ENCODE peak calls at places on chromosome 6, in nine cellular contexts. K, H, Y, M, B, I, R, A and E are unnamed samples. For H3K4me1, the result is how much of the 10 kb centered on the place peaks cover.

GRCh38 chr6:133854167-133854632 is 34.7 kb upstream of the TCF21 start:
- DNase-seq in K (no peak), H (no peak), Y (no peak), M (no peak), B (peak), I (no peak), R (no peak), A (no peak), E (no peak)

GRCh38 chr6:56573624-56574023 is 69.1 kb downstream of the DST start:
- DNase-seq in K (no peak), H (no peak), Y (no peak), M (no peak), B (no peak), I (peak), R (no peak), A (no peak), E (no peak)

GRCh38 chr6:1094306-1094705 is 217.6 kb upstream of the FOXQ1 start:
- DNase-seq in K (no peak), H (no peak), Y (no peak), M (no peak), B (no peak), I (peak), R (no peak), A (no peak), E (no peak)

GRCh38 chr6:161369339-161369738 is 95.5 kb upstream of the AGPAT4 start:
- DNase-seq in K (peak), H (no peak), Y (no peak), M (no peak), B (peak), I (peak), R (no peak), A (peak), E (peak)

GRCh38 chr6:158770948-158771347 is 48.2 kb downstream of the EZR start:
- DNase-seq in K (peak), H (no peak), Y (no peak), M (no peak), B (no peak), I (no peak), R (no peak), A (no peak), E (no peak)

GRCh38 chr6:44020148-44020547 is 107.1 kb downstream of the MRPL14 start:
- DNase-seq in K (no peak), H (no peak), Y (peak), M (no peak), B (no peak), I (peak), R (no peak), A (no peak), E (peak)

GRCh38 chr6:157070403-157071107 is 252.8 kb downstream of the TMEM242 start:
- DNase-seq in K (no peak), H (no peak), Y (no peak), M (peak), B (no peak), I (no peak), R (no peak), A (no peak), E (no peak)

GRCh38 chr6:54710430-54710829 is 136.1 kb upstream of the FAM83B start:
- DNase-seq in K (no peak), H (no peak), Y (no peak), M (no peak), B (no peak), I (no peak), R (no peak), A (no peak), E (no peak)

GRCh38 chr6:69164564-69165252 is 529.6 kb downstream of the ADGRB3 start:
- DNase-seq in K (no peak), H (no peak), Y (no peak), M (peak), B (peak), I (peak), R (no peak), A (no peak), E (no peak)

GRCh38 chr6:31791324-31792089 is 4.0 kb downstream of the VARS1 start:
- DNase-seq in K (peak), H (peak), Y (peak), M (peak), B (peak), I (peak), R (no peak), A (no peak), E (no peak)

GRCh38 chr6:137494281-137494966 is at the start of gene OLIG3:
- DNase-seq in K (no peak), H (no peak), Y (no peak), M (no peak), B (peak), I (no peak), R (no peak), A (no peak), E (no peak)

GRCh38 chr6:167651251-167652041 is 175.3 kb upstream of the AFDN start:
- DNase-seq in K (no peak), H (no peak), Y (no peak), M (no peak), B (no peak), I (no peak), R (no peak), A (no peak), E (no peak)

GRCh38 chr6:158467923-158468322 is 92.0 kb upstream of the TMEM181 start:
- DNase-seq in K (no peak), H (peak), Y (no peak), M (no peak), B (peak), I (no peak), R (no peak), A (no peak), E (no peak)

GRCh38 chr6:44269921-44270525 is at the start of gene TMEM151B:
- DNase-seq in K (no peak), H (no peak), Y (no peak), M (peak), B (peak), I (no peak), R (no peak), A (no peak), E (no peak)

GRCh38 chr6:128400875-128401274 is 119.5 kb downstream of the PTPRK start:
- DNase-seq in K (no peak), H (no peak), Y (no peak), M (no peak), B (no peak), I (no peak), R (no peak), A (no peak), E (no peak)

GRCh38 chr6:156685823-156686428 is 91.3 kb upstream of the ARID1B start:
- DNase-seq in K (no peak), H (no peak), Y (no peak), M (no peak), B (peak), I (no peak), R (no peak), A (no peak), E (no peak)

GRCh38 chr6:138105446-138105845 is 1.8 kb downstream of the PERP start:
- DNase-seq in K (no peak), H (no peak), Y (no peak), M (no peak), B (peak), I (no peak), R (no peak), A (no peak), E (peak)

GRCh38 chr6:166855416-166855815 is 100.9 kb downstream of the RNASET2 start:
- DNase-seq in K (no peak), H (no peak), Y (no peak), M (no peak), B (no peak), I (no peak), R (no peak), A (no peak), E (no peak)

GRCh38 chr6:51972659-51973058 is 114.8 kb downstream of the PKHD1 start:
- DNase-seq in K (no peak), H (no peak), Y (no peak), M (no peak), B (no peak), I (no peak), R (no peak), A (no peak), E (no peak)

GRCh38 chr6:128724738-128725137 is 158.2 kb upstream of the LAMA2 start:
- DNase-seq in K (no peak), H (no peak), Y (no peak), M (no peak), B (no peak), I (no peak), R (no peak), A (no peak), E (no peak)

GRCh38 chr6:46925563-46926253 is 4.0 kb upstream of the ADGRF5 start:
- DNase-seq in K (no peak), H (peak), Y (peak), M (no peak), B (no peak), I (peak), R (peak), A (peak), E (no peak)

GRCh38 chr6:165446331-165446730 is 136.9 kb upstream of the C6orf118 start:
- DNase-seq in K (no peak), H (no peak), Y (no peak), M (no peak), B (no peak), I (no peak), R (no peak), A (no peak), E (no peak)

GRCh38 chr6:130675072-130675471 is 152.1 kb upstream of the SMLR1 start:
- DNase-seq in K (no peak), H (peak), Y (no peak), M (no peak), B (no peak), I (peak), R (no peak), A (no peak), E (no peak)

GRCh38 chr6:152232494-152233151 is 404.5 kb downstream of the SYNE1 start:
- DNase-seq in K (no peak), H (no peak), Y (no peak), M (no peak), B (no peak), I (peak), R (no peak), A (no peak), E (no peak)

GRCh38 chr6:163335671-163336545 is 78.6 kb upstream of the QKI start:
- DNase-seq in K (no peak), H (no peak), Y (peak), M (no peak), B (peak), I (peak), R (peak), A (peak), E (no peak)

GRCh38 chr6:56140090-56140489 is 107.3 kb downstream of the COL21A1 start:
- DNase-seq in K (no peak), H (no peak), Y (no peak), M (no peak), B (no peak), I (no peak), R (no peak), A (no peak), E (no peak)

GRCh38 chr6:34455831-34456230 is 10.0 kb upstream of the PACSIN1 start:
- DNase-seq in K (no peak), H (no peak), Y (no peak), M (no peak), B (no peak), I (no peak), R (no peak), A (no peak), E (no peak)

GRCh38 chr6:152696543-152696942 is 1.2 kb upstream of the MYCT1 start:
- DNase-seq in K (no peak), H (no peak), Y (no peak), M (no peak), B (no peak), I (peak), R (no peak), A (no peak), E (no peak)

GRCh38 chr6:140043762-140044378 is 669.4 kb upstream of the CITED2 start:
- DNase-seq in K (no peak), H (no peak), Y (no peak), M (no peak), B (no peak), I (peak), R (no peak), A (no peak), E (no peak)

DNA sequence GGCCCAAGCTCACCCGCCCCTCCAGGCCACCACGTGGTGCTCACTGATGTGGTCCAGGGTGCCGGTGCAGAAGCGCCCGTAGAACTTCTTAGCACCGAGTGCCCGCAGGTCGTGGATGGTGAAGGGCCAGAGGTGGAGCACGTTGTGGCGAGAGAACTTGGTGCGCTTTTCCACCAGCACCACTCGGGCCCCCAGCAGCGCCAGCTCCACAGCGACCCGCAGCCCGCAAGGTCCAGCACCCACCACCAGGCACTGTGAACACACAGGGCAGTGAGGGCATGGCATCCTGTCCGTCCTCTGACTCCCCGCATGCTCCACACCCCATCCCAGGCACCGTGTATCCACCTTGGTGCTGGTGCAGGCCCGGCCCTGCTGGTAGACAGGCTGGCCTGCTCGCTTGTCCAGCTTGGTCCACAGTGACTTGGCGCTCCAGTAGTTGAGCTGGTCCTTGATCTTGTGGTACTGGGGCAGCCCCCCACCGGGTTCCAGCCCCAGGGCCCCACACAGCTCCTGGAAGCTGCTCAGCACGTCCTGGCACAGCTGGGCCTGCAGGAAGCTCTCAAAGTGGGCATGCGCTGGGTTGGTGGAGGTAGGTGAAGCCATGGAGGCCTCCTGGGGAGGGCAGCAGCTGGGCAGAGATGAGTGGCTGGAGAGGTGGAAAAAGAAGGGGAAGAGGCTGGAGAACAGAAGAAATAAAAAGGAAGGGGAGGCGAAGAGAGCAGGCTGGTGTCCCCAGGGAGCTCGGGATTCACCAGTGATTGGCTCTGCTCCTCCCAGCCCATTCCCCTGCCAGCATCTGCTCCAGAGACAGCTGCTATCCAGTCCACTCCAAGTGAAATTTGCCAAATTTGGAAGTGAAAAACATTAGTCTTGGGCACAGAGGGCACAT is 1.7 kb downstream of the MICAL1 start:
- DNase-seq in K (no peak), H (no peak), Y (peak), M (no peak), B (no peak), I (peak), R (no peak), A (no peak), E (no peak)
- H3K4me1 ChIP-seq in K (under half), H (half or more), Y (under half), M (under half), B (under half), I (under half), R (under half), A (under half), E (under half)

GRCh38 chr6:149328083-149328482 is 10.6 kb downstream of the TAB2 start:
- DNase-seq in K (no peak), H (no peak), Y (no peak), M (no peak), B (no peak), I (no peak), R (no peak), A (no peak), E (no peak)

GRCh38 chr6:149329529-149329928 is 12.0 kb downstream of the TAB2 start:
- DNase-seq in K (no peak), H (no peak), Y (no peak), M (no peak), B (no peak), I (no peak), R (no peak), A (no peak), E (no peak)

GRCh38 chr6:149331043-149331807 is 13.7 kb downstream of the TAB2 start:
- DNase-seq in K (no peak), H (no peak), Y (no peak), M (no peak), B (no peak), I (peak), R (no peak), A (no peak), E (no peak)

GRCh38 chr6:149331871-149332270 is 14.4 kb downstream of the TAB2 start:
- DNase-seq in K (no peak), H (no peak), Y (no peak), M (no peak), B (no peak), I (no peak), R (no peak), A (no peak), E (no peak)

DNA sequence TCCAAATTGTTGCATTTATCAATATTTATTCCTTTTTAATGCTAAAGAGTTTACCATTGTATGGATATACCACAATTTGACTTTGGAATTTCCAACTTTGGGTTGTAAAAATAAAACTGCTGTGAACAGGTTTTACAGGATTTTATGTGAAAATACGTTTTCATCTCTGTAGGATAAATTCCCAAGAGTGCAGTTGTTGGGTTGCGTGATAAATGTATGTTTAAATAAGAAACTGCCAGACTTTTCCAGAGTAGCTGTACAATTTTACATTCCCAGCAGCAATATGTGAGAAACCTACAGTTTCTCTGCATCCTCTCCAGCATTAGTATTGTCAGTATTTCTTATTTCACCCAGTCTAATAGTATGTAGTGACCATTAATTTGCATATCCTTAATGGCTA is 12.6 kb downstream of the TAB2 start:
- DNase-seq in K (no peak), H (no peak), Y (no peak), M (no peak), B (no peak), I (no peak), R (no peak), A (no peak), E (no peak)
- H3K4me1 ChIP-seq in K (under half), H (half or more), Y (under half), M (under half), B (half or more), I (under half), R (under half), A (under half), E (half or more)

GRCh38 chr6:125743604-125744003 is 5.8 kb upstream of the HEY2 start:
- DNase-seq in K (no peak), H (no peak), Y (no peak), M (no peak), B (no peak), I (no peak), R (no peak), A (no peak), E (no peak)

GRCh38 chr6:125746731-125747588 is 2.5 kb upstream of the HEY2 start:
- DNase-seq in K (peak), H (peak), Y (peak), M (peak), B (peak), I (peak), R (peak), A (peak), E (peak)

GRCh38 chr6:125746019-125746414 is 3.4 kb upstream of the HEY2 start:
- DNase-seq in K (no peak), H (no peak), Y (no peak), M (no peak), B (peak), I (no peak), R (no peak), A (no peak), E (no peak)

GRCh38 chr6:125747589-125748533 is 1.6 kb upstream of the HEY2 start:
- DNase-seq in K (peak), H (peak), Y (no peak), M (no peak), B (peak), I (no peak), R (no peak), A (no peak), E (peak)

GRCh38 chr6:125745281-125746018 is 4.0 kb upstream of the HEY2 start:
- DNase-seq in K (no peak), H (no peak), Y (no peak), M (no peak), B (peak), I (no peak), R (no peak), A (no peak), E (no peak)
- H3K4me1 ChIP-seq in K (under half), H (under half), Y (under half), M (under half), B (half or more), I (under half), R (under half), A (under half), E (under half)

GRCh38 chr6:87176493-87176892 is 21.1 kb downstream of the ZNF292 start:
- DNase-seq in K (no peak), H (no peak), Y (no peak), M (no peak), B (no peak), I (no peak), R (no peak), A (no peak), E (no peak)
- H3K4me1 ChIP-seq in K (under half), H (half or more), Y (under half), M (under half), B (half or more), I (under half), R (under half), A (under half), E (under half)

GRCh38 chr6:33203443-33204164 is 851 bp upstream of the HSD17B8 start:
- DNase-seq in K (no peak), H (no peak), Y (no peak), M (no peak), B (no peak), I (no peak), R (no peak), A (no peak), E (no peak)

GRCh38 chr6:33205172-33206026 is 944 bp downstream of the HSD17B8 start:
- DNase-seq in K (no peak), H (no peak), Y (no peak), M (peak), B (peak), I (no peak), R (no peak), A (no peak), E (no peak)

GRCh38 chr6:33202799-33203198 is 1.7 kb upstream of the HSD17B8 start:
- DNase-seq in K (no peak), H (no peak), Y (no peak), M (no peak), B (no peak), I (no peak), R (no peak), A (no peak), E (no peak)

GRCh38 chr6:33204415-33205171 is at the start of gene HSD17B8:
- DNase-seq in K (peak), H (peak), Y (peak), M (peak), B (peak), I (peak), R (peak), A (peak), E (peak)

GRCh38 chr6:33204165-33204414 is 365 bp upstream of the HSD17B8 start:
- DNase-seq in K (no peak), H (no peak), Y (no peak), M (no peak), B (no peak), I (no peak), R (no peak), A (no peak), E (no peak)
- H3K4me1 ChIP-seq in K (under half), H (half or more), Y (under half), M (half or more), B (under half), I (under half), R (under half), A (under half), E (under half)

DNA sequence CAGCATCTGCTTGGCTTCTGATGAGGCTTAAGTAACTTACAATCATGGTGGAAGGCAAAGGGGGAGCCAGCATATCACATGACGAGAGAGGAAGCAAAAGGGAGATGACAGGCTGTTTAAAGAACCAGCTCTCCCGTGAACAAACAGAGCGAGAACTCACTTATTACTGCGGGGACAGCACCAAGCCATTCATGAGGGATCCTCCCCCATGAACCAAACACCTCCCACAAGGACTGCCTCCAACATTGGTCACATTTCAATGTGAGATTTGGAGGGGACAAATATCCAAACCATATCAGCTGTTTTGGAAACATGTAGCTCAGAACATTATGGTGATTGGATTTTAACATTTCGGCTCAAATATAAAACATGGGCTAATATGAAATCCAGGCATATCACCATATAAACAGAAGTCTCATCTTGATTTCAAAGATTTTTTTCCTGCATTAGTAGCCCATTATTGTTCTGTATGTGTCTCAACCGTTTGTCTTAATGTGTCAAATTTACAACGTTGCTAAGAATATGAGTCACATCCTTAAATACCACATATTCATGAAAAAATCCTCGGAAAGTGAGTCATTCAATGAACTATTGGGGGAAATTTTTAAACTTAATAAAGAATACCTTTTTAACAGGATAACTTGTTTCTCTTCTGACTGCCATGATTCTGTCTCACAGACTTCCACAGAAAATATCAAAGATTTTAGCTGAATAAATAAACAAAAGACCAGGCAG is 894.3 kb downstream of the TFAP2A start:
- DNase-seq in K (no peak), H (no peak), Y (no peak), M (no peak), B (no peak), I (peak), R (no peak), A (no peak), E (no peak)
- H3K4me1 ChIP-seq in K (under half), H (under half), Y (under half), M (under half), B (under half), I (under half), R (under half), A (under half), E (under half)